ENCODE peak calls at places on chromosome 19, in four cellular contexts. One of them, this sample, is unnamed.

GRCh38 chr19:16527971-16528521 is 14.2 kb downstream of the CHERP start:
- DNase-seq in thoracic aorta: no peak
- DNase-seq in bronchial epithelial cell: no peak
- DNase-seq in body of pancreas: peak; percentile 46
- DNase-seq in this sample: no peak

GRCh38 chr19:45439569-45440258 is 16.0 kb upstream of the ERCC1 start:
- DNase-seq in thoracic aorta: peak; percentile 71
- DNase-seq in bronchial epithelial cell: peak; percentile 41
- DNase-seq in body of pancreas: peak; percentile 85
- DNase-seq in this sample: no peak

GRCh38 chr19:40238775-40239174 is 12.3 kb upstream of the CCNP start:
- DNase-seq in thoracic aorta: no peak
- DNase-seq in bronchial epithelial cell: no peak
- DNase-seq in body of pancreas: no peak
- DNase-seq in this sample: no peak

GRCh38 chr19:49432141-49433073 is 7.2 kb downstream of the GFY start:
- DNase-seq in thoracic aorta: no peak
- DNase-seq in bronchial epithelial cell: no peak
- DNase-seq in body of pancreas: no peak
- DNase-seq in this sample: no peak

GRCh38 chr19:31598730-31599238 is 249.5 kb upstream of the TSHZ3 start:
- DNase-seq in thoracic aorta: no peak
- DNase-seq in bronchial epithelial cell: no peak
- DNase-seq in body of pancreas: peak; percentile 10
- DNase-seq in this sample: no peak

GRCh38 chr19:441213-441823 is 19.5 kb downstream of the SHC2 start:
- DNase-seq in thoracic aorta: no peak
- DNase-seq in bronchial epithelial cell: no peak
- DNase-seq in body of pancreas: no peak
- DNase-seq in this sample: no peak

GRCh38 chr19:5339950-5340636 is 519 bp downstream of the PTPRS start:
- DNase-seq in thoracic aorta: no peak
- DNase-seq in bronchial epithelial cell: no peak
- DNase-seq in body of pancreas: peak; percentile 35
- DNase-seq in this sample: no peak

GRCh38 chr19:32567486-32567885 is 13.5 kb upstream of the PDCD5 start:
- DNase-seq in thoracic aorta: no peak
- DNase-seq in bronchial epithelial cell: no peak
- DNase-seq in body of pancreas: no peak
- DNase-seq in this sample: no peak

GRCh38 chr19:7729831-7730285 is 2.1 kb downstream of the CLEC4G start:
- DNase-seq in thoracic aorta: no peak
- DNase-seq in bronchial epithelial cell: no peak
- DNase-seq in body of pancreas: no peak
- DNase-seq in this sample: no peak

GRCh38 chr19:5048091-5048726 is 79.3 kb downstream of the KDM4B start:
- DNase-seq in thoracic aorta: peak; percentile 37
- DNase-seq in bronchial epithelial cell: peak; percentile 65
- DNase-seq in body of pancreas: peak; percentile 85
- DNase-seq in this sample: no peak

GRCh38 chr19:53864308-53864836 is 3.3 kb upstream of the MYADM start:
- DNase-seq in thoracic aorta: no peak
- DNase-seq in bronchial epithelial cell: no peak
- DNase-seq in body of pancreas: peak; percentile 62
- DNase-seq in this sample: no peak

GRCh38 chr19:6374179-6374709 is 1.5 kb downstream of the PSPN start:
- DNase-seq in thoracic aorta: no peak
- DNase-seq in bronchial epithelial cell: no peak
- DNase-seq in body of pancreas: no peak
- DNase-seq in this sample: no peak

GRCh38 chr19:31947436-31947835 is 398.0 kb upstream of the ZNF507 start:
- DNase-seq in thoracic aorta: no peak
- DNase-seq in bronchial epithelial cell: no peak
- DNase-seq in body of pancreas: no peak
- DNase-seq in this sample: no peak

GRCh38 chr19:46296722-46297431 is at the start of gene HIF3A:
- DNase-seq in thoracic aorta: no peak
- DNase-seq in bronchial epithelial cell: no peak
- DNase-seq in body of pancreas: peak; percentile 60
- DNase-seq in this sample: no peak

GRCh38 chr19:38134538-38135149 is 89.4 kb downstream of the DPF1 start:
- DNase-seq in thoracic aorta: no peak
- DNase-seq in bronchial epithelial cell: peak; percentile 50
- DNase-seq in body of pancreas: peak; percentile 46
- DNase-seq in this sample: no peak

DNA sequence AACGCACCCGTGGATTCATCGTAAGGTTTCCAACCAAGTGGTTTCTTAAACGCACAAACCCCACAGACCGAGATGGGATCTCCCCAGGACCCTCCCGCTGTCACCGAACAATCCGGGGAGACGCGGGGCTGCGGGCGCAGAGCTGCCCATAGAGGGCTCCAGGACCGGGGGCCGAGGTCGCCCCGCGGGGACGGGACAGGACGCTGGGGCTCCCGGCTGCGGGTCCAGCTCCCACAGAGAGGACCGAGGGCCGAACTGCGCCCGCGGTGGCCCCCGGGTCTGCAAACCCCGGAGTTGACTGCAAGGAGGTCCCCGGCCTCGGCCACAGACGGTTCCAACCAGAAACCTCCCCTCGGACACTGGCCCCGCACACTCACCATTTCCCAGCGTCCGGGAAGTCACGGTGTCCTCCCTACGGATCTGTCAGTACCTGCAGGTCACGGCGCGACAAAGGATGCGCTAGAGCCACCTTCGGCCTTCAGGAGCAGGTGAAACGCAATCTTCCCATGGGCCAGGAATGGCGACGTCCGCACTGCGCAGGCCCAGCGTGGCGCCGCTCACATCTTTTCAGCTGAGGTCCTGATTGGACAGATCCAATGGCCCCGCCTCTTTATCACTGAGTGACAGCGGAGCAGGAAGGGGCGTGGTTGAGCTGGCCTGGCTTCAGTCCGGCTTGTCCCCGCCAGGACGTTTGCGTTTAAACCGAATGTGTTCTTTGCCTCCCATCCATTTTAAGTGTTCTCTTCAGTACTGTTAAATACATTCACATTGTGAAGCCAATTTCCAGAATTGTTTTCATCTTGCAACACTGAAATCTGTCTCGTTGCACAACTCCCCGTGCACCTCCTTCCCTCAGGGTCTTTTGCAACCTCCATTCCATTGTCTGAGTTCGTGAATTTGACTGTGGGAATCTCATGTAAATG is at the start of gene ZNF14:
- DNase-seq in thoracic aorta: peak; percentile 79
- DNase-seq in bronchial epithelial cell: peak; percentile 87
- DNase-seq in body of pancreas: peak; percentile 98
- DNase-seq in this sample: peak; percentile 69
- TF ChIP-seq CTCF in thoracic aorta: no peak
- TF ChIP-seq CTCF in bronchial epithelial cell: peak; percentile 25
- TF ChIP-seq CTCF in body of pancreas: peak; percentile 15
- TF ChIP-seq CTCF in this sample: peak; percentile 21

GRCh38 chr19:47435196-47435595 is 15.9 kb upstream of the MEIS3 start:
- DNase-seq in thoracic aorta: no peak
- DNase-seq in bronchial epithelial cell: no peak
- DNase-seq in body of pancreas: no peak
- DNase-seq in this sample: no peak

GRCh38 chr19:47433121-47433520 is 13.8 kb upstream of the MEIS3 start:
- DNase-seq in thoracic aorta: no peak
- DNase-seq in bronchial epithelial cell: no peak
- DNase-seq in body of pancreas: no peak
- DNase-seq in this sample: no peak

GRCh38 chr19:47432499-47432898 is 13.2 kb upstream of the MEIS3 start:
- DNase-seq in thoracic aorta: no peak
- DNase-seq in bronchial epithelial cell: no peak
- DNase-seq in body of pancreas: no peak
- DNase-seq in this sample: no peak

GRCh38 chr19:47435883-47436417 is 16.6 kb upstream of the MEIS3 start:
- DNase-seq in thoracic aorta: no peak
- DNase-seq in bronchial epithelial cell: no peak
- DNase-seq in body of pancreas: no peak
- DNase-seq in this sample: no peak

DNA sequence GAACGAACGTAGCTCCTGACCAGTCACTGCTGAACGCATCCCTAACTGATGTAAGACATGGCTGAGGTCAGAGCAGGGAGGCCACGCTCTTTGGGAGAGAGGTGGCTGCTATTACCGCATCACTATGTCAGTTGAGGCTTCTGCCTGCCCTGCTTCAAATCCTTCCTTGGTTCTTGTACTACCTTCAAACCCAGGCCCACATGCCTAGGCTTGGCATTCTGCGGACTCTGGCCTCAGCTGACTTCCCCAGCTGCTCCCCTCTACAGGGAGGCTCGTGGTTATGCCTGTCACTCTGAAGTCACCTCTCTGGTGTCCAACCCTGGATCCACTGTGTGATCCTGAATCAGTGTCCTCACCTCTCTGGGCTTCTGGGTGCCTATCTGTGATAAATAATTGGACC is 14.8 kb upstream of the MEIS3 start:
- DNase-seq in thoracic aorta: no peak
- DNase-seq in bronchial epithelial cell: no peak
- DNase-seq in body of pancreas: no peak
- DNase-seq in this sample: no peak
- H3K27me3 ChIP-seq in thoracic aorta: peaks cover 21% of the 10 kb centered on the region
- H3K27me3 ChIP-seq in bronchial epithelial cell: no peaks in the 10 kb centered on the region
- H3K27me3 ChIP-seq in body of pancreas: no peaks in the 10 kb centered on the region
- H3K27me3 ChIP-seq in this sample: peaks cover 32% of the 10 kb centered on the region

GRCh38 chr19:29690842-29691241 is 24.2 kb downstream of the C19orf12 start:
- DNase-seq in thoracic aorta: no peak
- DNase-seq in bronchial epithelial cell: peak; percentile 22
- DNase-seq in body of pancreas: no peak
- DNase-seq in this sample: no peak

GRCh38 chr19:29687897-29688728 is 22.9 kb downstream of the PLEKHF1 start:
- DNase-seq in thoracic aorta: no peak
- DNase-seq in bronchial epithelial cell: peak; percentile 72
- DNase-seq in body of pancreas: no peak
- DNase-seq in this sample: no peak

GRCh38 chr19:29686285-29686805 is 21.1 kb downstream of the PLEKHF1 start:
- DNase-seq in thoracic aorta: no peak
- DNase-seq in bronchial epithelial cell: no peak
- DNase-seq in body of pancreas: no peak
- DNase-seq in this sample: no peak

GRCh38 chr19:29685326-29685725 is 20.1 kb downstream of the PLEKHF1 start:
- DNase-seq in thoracic aorta: no peak
- DNase-seq in bronchial epithelial cell: peak; percentile 23
- DNase-seq in body of pancreas: no peak
- DNase-seq in this sample: no peak

DNA sequence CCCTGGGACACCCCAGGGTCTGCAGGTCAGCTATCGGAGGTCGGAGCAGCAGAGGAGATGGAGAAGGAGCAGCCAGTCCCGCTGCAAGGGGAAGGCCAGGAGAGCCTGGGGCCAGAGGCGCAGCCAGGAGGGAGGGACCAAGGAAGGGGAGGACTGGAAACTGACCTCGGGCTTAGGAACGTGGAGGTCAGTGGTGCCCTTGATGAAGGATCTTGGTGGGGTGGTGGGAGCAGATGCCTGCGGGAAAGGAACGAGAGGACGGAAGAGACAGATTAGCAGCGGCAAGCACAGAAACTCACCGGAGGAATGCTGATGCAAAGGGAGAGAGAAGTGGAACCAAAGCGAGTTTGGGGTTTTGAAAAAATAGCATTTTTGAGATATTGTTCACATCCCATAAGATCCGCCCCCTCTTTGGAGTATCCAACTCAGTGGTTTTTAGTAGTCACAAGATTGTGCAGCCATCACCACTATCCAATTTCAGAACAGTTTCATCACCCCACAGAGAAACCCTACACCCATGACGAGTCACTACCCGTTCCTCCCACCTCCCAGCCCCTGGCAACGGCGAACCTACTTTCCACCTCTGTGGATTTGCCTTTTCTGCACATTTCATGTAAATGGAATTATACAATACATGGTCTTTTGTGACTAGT is 22.1 kb downstream of the PLEKHF1 start:
- DNase-seq in thoracic aorta: no peak
- DNase-seq in bronchial epithelial cell: peak; percentile 79
- DNase-seq in body of pancreas: no peak
- DNase-seq in this sample: peak; percentile 89
- H3K4me3 ChIP-seq in thoracic aorta: peak overlapping the region; percentile 28
- H3K4me3 ChIP-seq in bronchial epithelial cell: no peak overlapping the region
- H3K4me3 ChIP-seq in body of pancreas: no peak overlapping the region
- H3K4me3 ChIP-seq in this sample: peak overlapping the region; percentile 22

GRCh38 chr19:18364826-18365528 is 21.0 kb upstream of the GDF15 start:
- DNase-seq in thoracic aorta: peak; percentile 40
- DNase-seq in bronchial epithelial cell: peak; percentile 96
- DNase-seq in body of pancreas: peak; percentile 92
- DNase-seq in this sample: peak; percentile 100
- TF ChIP-seq CTCF in thoracic aorta: no peak
- TF ChIP-seq CTCF in bronchial epithelial cell: no peak
- TF ChIP-seq CTCF in body of pancreas: no peak
- TF ChIP-seq CTCF in this sample: no peak

This sample was measured in kidney epithelial cell.